ENCODE peak calls at places on chromosomes 7 and 10, in eight cellular contexts. V is hepatocyte; N is HCT116; C is EH; X is hypothalamus; K is amygdala; B is stimulated activated CD8-positive, alpha-beta memory T cell treated with anti-CD3 and anti-CD28 coated beads, Interleukin-7, amount 100 ng/mL, for 24 hours; F is NCI-H1694 treated with DMSO at 0.1 percent for 48 hours. T is an unnamed sample.

GRCh38 chr7:43815373-43815772 is 53.9 kb downstream of the MRPS24 start:
- DNase-seq in B (no peak), K (no peak), N (no peak), X (no peak), V (no peak), C (no peak), F (no peak), T (no peak)

GRCh38 chr10:62818426-62819011 is 2.4 kb upstream of the EGR2 start:
- DNase-seq in B (no peak), F (no peak), N (no peak), C (no peak), X (no peak), V (peak; percentile 59), K (no peak), T (peak; percentile 34)

GRCh38 chr10:84267503-84268126 is 22.8 kb downstream of the RGR start:
- DNase-seq in V (peak; percentile 58), K (no peak), C (peak; percentile 56), B (peak; percentile 57), F (no peak), X (no peak), N (peak; percentile 60), T (peak; percentile 33)

GRCh38 chr7:104264281-104264680 is 56.5 kb upstream of the ORC5 start:
- DNase-seq in F (no peak), B (no peak), N (no peak), V (no peak), K (no peak), X (no peak), C (peak; percentile 20), T (no peak)

GRCh38 chr7:120053390-120053961 is 219.5 kb upstream of the KCND2 start:
- DNase-seq in K (no peak), F (no peak), B (no peak), N (no peak), C (no peak), V (no peak), X (no peak), T (no peak)

GRCh38 chr10:97278491-97278989 is 13.9 kb downstream of the ARHGAP19 start:
- DNase-seq in F (peak; percentile 72), C (peak; percentile 85), X (no peak), N (peak; percentile 33), K (no peak), V (peak; percentile 72), B (no peak), T (no peak)

GRCh38 chr7:30728591-30729100 is 23.3 kb upstream of the INMT start:
- DNase-seq in V (no peak), B (no peak), C (no peak), X (no peak), F (no peak), K (no peak), N (no peak), T (no peak)

GRCh38 chr7:71637578-71637977 is 505.6 kb downstream of the GALNT17 start:
- DNase-seq in B (no peak), C (no peak), K (no peak), V (no peak), F (peak; percentile 85), X (no peak), N (no peak), T (no peak)

GRCh38 chr10:79268100-79268670 is 79.1 kb upstream of the PPIF start:
- DNase-seq in X (no peak), C (peak; percentile 84), F (no peak), B (no peak), N (no peak), V (no peak), K (no peak), T (no peak)

GRCh38 chr10:122829454-122829853 is 16.2 kb downstream of the CUZD1 start:
- DNase-seq in X (no peak), C (no peak), K (no peak), F (no peak), N (no peak), V (no peak), B (no peak), T (peak; percentile 83)

GRCh38 chr10:117007080-117007479 is 2.1 kb upstream of the SHTN1 start:
- DNase-seq in N (peak; percentile 81), V (no peak), C (peak; percentile 84), F (no peak), B (no peak), K (no peak), X (no peak), T (no peak)

GRCh38 chr10:32377458-32378370 is 30.8 kb upstream of the EPC1 start:
- DNase-seq in B (no peak), F (peak; percentile 88), K (no peak), X (no peak), V (peak; percentile 32), N (peak; percentile 10), C (peak; percentile 50), T (peak; percentile 43)

GRCh38 chr10:69836728-69837025 is 35.0 kb downstream of the COL13A1 start:
- DNase-seq in B (no peak), V (no peak), C (no peak), K (no peak), X (no peak), N (no peak), F (no peak), T (no peak)

GRCh38 chr7:155581954-155582353 is 35.6 kb upstream of the CNPY1 start:
- DNase-seq in B (no peak), N (no peak), V (no peak), K (no peak), F (no peak), X (no peak), C (no peak), T (no peak)

GRCh38 chr7:21504021-21504420 is 38.8 kb upstream of the DNAH11 start:
- DNase-seq in C (no peak), V (peak; percentile 23), B (no peak), F (no peak), K (no peak), X (no peak), N (no peak), T (no peak)

GRCh38 chr7:2932761-2933251 is 88.7 kb upstream of the GNA12 start:
- DNase-seq in V (no peak), K (no peak), N (no peak), C (no peak), F (peak; percentile 88), B (no peak), X (no peak), T (no peak)

GRCh38 chr10:12906051-12906541 is 95.4 kb downstream of the CCDC3 start:
- DNase-seq in V (no peak), B (no peak), X (no peak), N (no peak), F (no peak), C (no peak), K (no peak), T (no peak)

GRCh38 chr7:45921381-45921698 is 268 bp upstream of the IGFBP3 start:
- DNase-seq in F (no peak), B (no peak), V (no peak), X (no peak), K (no peak), N (no peak), C (no peak), T (no peak)

GRCh38 chr7:45402480-45403218 is 171.5 kb upstream of the ADCY1 start:
- DNase-seq in F (no peak), N (no peak), B (no peak), V (no peak), X (no peak), K (no peak), C (peak; percentile 35), T (no peak)

GRCh38 chr7:78149787-78150186 is 351.2 kb downstream of the PHTF2 start:
- DNase-seq in F (no peak), C (peak; percentile 88), X (no peak), B (no peak), K (no peak), N (no peak), V (no peak), T (no peak)

GRCh38 chr10:83961620-83962019 is 177.7 kb upstream of the GHITM start:
- DNase-seq in X (no peak), F (peak; percentile 5), V (no peak), N (no peak), K (no peak), C (no peak), B (no peak), T (no peak)

GRCh38 chr10:69064762-69065328 is 23.1 kb upstream of the SRGN start:
- DNase-seq in F (no peak), V (no peak), K (no peak), C (no peak), B (no peak), N (no peak), X (no peak), T (no peak)

GRCh38 chr7:37732253-37732652 is 48.7 kb downstream of the GPR141 start:
- DNase-seq in X (no peak), V (peak; percentile 66), C (no peak), K (no peak), N (peak; percentile 6), B (no peak), F (peak; percentile 3), T (no peak)

GRCh38 chr7:91527460-91527859 is 263.2 kb downstream of the FZD1 start:
- DNase-seq in C (no peak), F (no peak), N (no peak), X (no peak), V (no peak), B (no peak), K (no peak), T (no peak)

GRCh38 chr7:76065016-76065612 is 17.2 kb downstream of the MDH2 start:
- DNase-seq in X (no peak), K (no peak), N (no peak), V (no peak), F (no peak), B (no peak), C (no peak), T (no peak)

GRCh38 chr7:130910949-130911944 is 177.2 kb upstream of the KLF14 start:
- DNase-seq in B (no peak), X (no peak), N (no peak), C (peak; percentile 76), V (no peak), K (no peak), F (no peak), T (no peak)

GRCh38 chr7:151456782-151457181 is 16.8 kb upstream of the CRYGN start:
- DNase-seq in F (no peak), N (no peak), X (no peak), C (no peak), V (no peak), K (no peak), B (no peak), T (no peak)

GRCh38 chr10:97196213-97197029 is 10.7 kb upstream of the SLIT1 start:
- DNase-seq in V (peak; percentile 86), K (no peak), B (peak; percentile 21), N (peak; percentile 45), X (no peak), C (peak; percentile 62), F (peak; percentile 76), T (peak; percentile 28)

GRCh38 chr7:43142703-43143102 is 30.3 kb downstream of the HECW1 start:
- DNase-seq in V (no peak), C (no peak), X (no peak), N (no peak), B (no peak), F (no peak), K (no peak), T (no peak)